ENCODE peak calls at places on chromosomes 7 and 10, in six cellular contexts. O, F, D, N, A and Q are unnamed samples.

GRCh38 chr10:70140297-70140696 is 6.2 kb downstream of the TYSND1 start:
- DNase-seq in O (no peak), F (no peak), D (no peak), N (no peak), A (no peak), Q (no peak)

GRCh38 chr10:103502849-103503660 is 9.6 kb downstream of the NEURL1 start:
- DNase-seq in O (no peak), F (no peak), D (no peak), N (no peak), A (no peak), Q (no peak)

GRCh38 chr10:60171436-60172013 is 218.2 kb downstream of the ANK3 start:
- DNase-seq in O (no peak), F (no peak), D (no peak), N (no peak), A (no peak), Q (no peak)

GRCh38 chr7:879706-880105 is 3.4 kb downstream of the GET4 start:
- DNase-seq in O (no peak), F (no peak), D (no peak), N (no peak), A (no peak), Q (no peak)

GRCh38 chr7:29005829-29006228 is 47.7 kb upstream of the TRIL start:
- DNase-seq in O (no peak), F (no peak), D (peak), N (no peak), A (no peak), Q (no peak)

GRCh38 chr10:48215148-48215982 is 59.1 kb downstream of the FRMPD2 start:
- DNase-seq in O (no peak), F (peak), D (peak), N (peak), A (peak), Q (peak)

GRCh38 chr10:50385610-50386009 is 134.3 kb upstream of the ASAH2 start:
- DNase-seq in O (no peak), F (no peak), D (peak), N (no peak), A (peak), Q (no peak)

GRCh38 chr10:117373848-117374505 is 1.3 kb downstream of the PDZD8 start:
- DNase-seq in O (peak), F (peak), D (peak), N (peak), A (no peak), Q (peak)

GRCh38 chr10:75197906-75198305 is 12.7 kb upstream of the VDAC2 start:
- DNase-seq in O (no peak), F (no peak), D (no peak), N (no peak), A (no peak), Q (no peak)

GRCh38 chr10:96626795-96627194 is 40.0 kb upstream of the TM9SF3 start:
- DNase-seq in O (no peak), F (no peak), D (no peak), N (peak), A (no peak), Q (no peak)

GRCh38 chr10:28586176-28586575 is 53.3 kb downstream of the WAC start:
- DNase-seq in O (no peak), F (no peak), D (no peak), N (no peak), A (no peak), Q (no peak)

GRCh38 chr7:64849250-64849923 is 53.7 kb upstream of the ZNF273 start:
- DNase-seq in O (no peak), F (peak), D (no peak), N (no peak), A (no peak), Q (no peak)

GRCh38 chr7:409344-410281 is 110.0 kb downstream of the PDGFA start:
- DNase-seq in O (no peak), F (no peak), D (no peak), N (no peak), A (no peak), Q (no peak)

GRCh38 chr7:112782498-112782897 is 7.7 kb downstream of the TMEM168 start:
- DNase-seq in O (no peak), F (no peak), D (no peak), N (no peak), A (no peak), Q (no peak)

GRCh38 chr7:100602889-100603696 is 930 bp downstream of the PCOLCE start:
- DNase-seq in O (no peak), F (peak), D (peak), N (no peak), A (no peak), Q (no peak)

GRCh38 chr7:151485006-151485732 is 34.5 kb downstream of the RHEB start:
- DNase-seq in O (no peak), F (peak), D (peak), N (no peak), A (peak), Q (no peak)